ENCODE peak calls at places on chromosomes 1 and 21, in seven cellular contexts. H is NCI-H2029, S is neural crest cell, V is MCF 10A, P is GM12865, R is AML-193, I is pons. B is an unnamed sample.

GRCh38 chr1:6162341-6162740 is 17.8 kb downstream of the CHD5 start:
- DNase-seq in H (no peak), S (no peak), V (no peak), P (no peak), R (no peak), I (no peak), B (peak)

GRCh38 chr1:79633456-79633855 is 626.9 kb upstream of the ADGRL4 start:
- DNase-seq in H (no peak), S (no peak), V (peak), P (no peak), R (no peak), I (no peak), B (no peak)

GRCh38 chr1:201282931-201283829 is at the start of gene PKP1:
- DNase-seq in H (peak), S (peak), V (no peak), P (no peak), R (no peak), I (no peak), B (no peak)

GRCh38 chr1:158095737-158096335 is 84.9 kb upstream of the CD1D start:
- DNase-seq in H (no peak), S (no peak), V (peak), P (peak), R (peak), I (no peak), B (no peak)

GRCh38 chr21:45262041-45262581 is 25.6 kb downstream of the POFUT2 start:
- DNase-seq in H (no peak), S (no peak), V (no peak), P (no peak), R (no peak), I (no peak), B (no peak)

GRCh38 chr1:87140831-87141540 is 187.7 kb upstream of the LMO4 start:
- DNase-seq in H (no peak), S (no peak), V (peak), P (no peak), R (no peak), I (no peak), B (no peak)

GRCh38 chr1:10387611-10388386 is 11.1 kb upstream of the PGD start:
- DNase-seq in H (no peak), S (no peak), V (peak), P (peak), R (peak), I (peak), B (peak)

GRCh38 chr1:229689915-229690314 is 63.9 kb downstream of the URB2 start:
- DNase-seq in H (no peak), S (no peak), V (no peak), P (no peak), R (no peak), I (no peak), B (no peak)

GRCh38 chr1:151143986-151144385 is 2.4 kb downstream of the SEMA6C start:
- DNase-seq in H (no peak), S (no peak), V (no peak), P (no peak), R (no peak), I (no peak), B (peak)

GRCh38 chr21:34534522-34534921 is 22.5 kb upstream of the KCNE1 start:
- DNase-seq in H (no peak), S (no peak), V (no peak), P (peak), R (peak), I (peak), B (no peak)

GRCh38 chr1:90007979-90008404 is 13.1 kb downstream of the ZNF326 start:
- DNase-seq in H (no peak), S (no peak), V (no peak), P (no peak), R (no peak), I (no peak), B (no peak)

GRCh38 chr1:7704214-7705047 is 66.7 kb upstream of the VAMP3 start:
- DNase-seq in H (peak), S (peak), V (no peak), P (peak), R (peak), I (peak), B (peak)

GRCh38 chr1:171405391-171405714 is 80.0 kb upstream of the PRRC2C start:
- DNase-seq in H (no peak), S (no peak), V (no peak), P (no peak), R (no peak), I (no peak), B (no peak)

GRCh38 chr1:79711001-79711431 is 704.5 kb upstream of the ADGRL4 start:
- DNase-seq in H (no peak), S (no peak), V (no peak), P (peak), R (no peak), I (no peak), B (no peak)

GRCh38 chr1:245946905-245947304 is 560.2 kb downstream of the SMYD3 start:
- DNase-seq in H (no peak), S (no peak), V (no peak), P (no peak), R (no peak), I (no peak), B (no peak)

GRCh38 chr1:225778412-225778669 is 715 bp downstream of the SRP9 start:
- DNase-seq in H (no peak), S (no peak), V (no peak), P (no peak), R (no peak), I (no peak), B (no peak)

GRCh38 chr1:43358121-43358745 is 548 bp upstream of the CDC20 start:
- DNase-seq in H (peak), S (no peak), V (peak), P (peak), R (peak), I (peak), B (no peak)

GRCh38 chr1:15406911-15407559 is 2.7 kb upstream of the EFHD2 start:
- DNase-seq in H (no peak), S (no peak), V (peak), P (no peak), R (no peak), I (no peak), B (no peak)

GRCh38 chr1:33319949-33320618 is 814 bp downstream of the A3GALT2 start:
- DNase-seq in H (no peak), S (no peak), V (no peak), P (no peak), R (no peak), I (no peak), B (no peak)

GRCh38 chr1:56578963-56579875 is at the start of gene PLPP3:
- DNase-seq in H (peak), S (peak), V (peak), P (peak), R (no peak), I (peak), B (peak)

GRCh38 chr1:59007820-59008598 is 224.2 kb upstream of the JUN start:
- DNase-seq in H (no peak), S (no peak), V (no peak), P (peak), R (no peak), I (peak), B (no peak)

GRCh38 chr1:54805466-54805865 is 4.3 kb upstream of the TTC22 start:
- DNase-seq in H (no peak), S (no peak), V (no peak), P (no peak), R (no peak), I (no peak), B (peak)

GRCh38 chr1:200038987-200039848 is 11.7 kb downstream of the NR5A2 start:
- DNase-seq in H (peak), S (no peak), V (peak), P (peak), R (peak), I (no peak), B (peak)

GRCh38 chr1:38667626-38668025 is 191.9 kb downstream of the RRAGC start:
- DNase-seq in H (no peak), S (no peak), V (no peak), P (no peak), R (no peak), I (no peak), B (no peak)

GRCh38 chr1:167659440-167659839 is 29.4 kb downstream of the RCSD1 start:
- DNase-seq in H (no peak), S (no peak), V (no peak), P (no peak), R (no peak), I (no peak), B (no peak)

GRCh38 chr1:111085666-111086065 is 54.2 kb downstream of the DRAM2 start:
- DNase-seq in H (no peak), S (no peak), V (no peak), P (no peak), R (peak), I (no peak), B (no peak)